ENCODE peak calls at places on chromosomes 3 and 15, in four cellular contexts. R is nephron progenitor cell, V is left ventricle myocardium inferior, F is IMR-90. D is an unnamed sample.
A peak's percentile ranks its signal among the peaks of the same experiment; 100 is the strongest.

GRCh38 chr15:74383695-74384565 is 16.5 kb upstream of the CYP11A1 start:
- DNase-seq in R (no peak), V (no peak), F (peak; percentile 84), D (no peak)

GRCh38 chr15:53962646-53963561 is 15.3 kb upstream of the UNC13C start:
- DNase-seq in R (peak; percentile 61), V (no peak), F (no peak), D (peak; percentile 76)

GRCh38 chr3:20037255-20037996 is 2.8 kb upstream of the KAT2B start:
- DNase-seq in R (no peak), V (no peak), F (no peak), D (no peak)

GRCh38 chr3:94175677-94176076 is 112.8 kb downstream of the NSUN3 start:
- DNase-seq in R (no peak), V (no peak), F (no peak), D (no peak)

GRCh38 chr3:51709004-51709420 is 2.1 kb downstream of the GRM2 start:
- DNase-seq in R (no peak), V (no peak), F (no peak), D (no peak)

GRCh38 chr15:40234783-40235182 is 4.1 kb upstream of the PAK6 start:
- DNase-seq in R (no peak), V (no peak), F (no peak), D (no peak)

GRCh38 chr3:184338538-184338945 is 1.1 kb downstream of the FAM131A start:
- DNase-seq in R (peak; percentile 81), V (peak; percentile 85), F (peak; percentile 87), D (peak; percentile 95)

GRCh38 chr3:160134454-160134853 is 90.8 kb upstream of the C3orf80 start:
- DNase-seq in R (no peak), V (no peak), F (no peak), D (no peak)

GRCh38 chr3:194541483-194541882 is 54.7 kb upstream of the ATP13A3 start:
- DNase-seq in R (no peak), V (no peak), F (no peak), D (no peak)

GRCh38 chr15:32029409-32029861 is 880 bp upstream of the CHRNA7 start:
- DNase-seq in R (peak; percentile 72), V (no peak), F (no peak), D (peak; percentile 65)

GRCh38 chr3:122916580-122916979 is 111.0 kb downstream of the SEMA5B start:
- DNase-seq in R (no peak), V (no peak), F (no peak), D (no peak)

GRCh38 chr3:70110066-70110465 is 110.5 kb downstream of the SAMMSON start:
- DNase-seq in R (no peak), V (no peak), F (no peak), D (no peak)

GRCh38 chr3:196867155-196867506 is 589 bp upstream of the SENP5 start:
- DNase-seq in R (no peak), V (no peak), F (no peak), D (no peak)

GRCh38 chr3:195549931-195550519 is 6.9 kb upstream of the PPP1R2 start:
- DNase-seq in R (no peak), V (no peak), F (no peak), D (no peak)

GRCh38 chr3:8069471-8069870 is 432.2 kb upstream of the LMCD1 start:
- DNase-seq in R (no peak), V (no peak), F (no peak), D (no peak)

GRCh38 chr3:4814302-4814903 is 164.8 kb upstream of the BHLHE40 start:
- DNase-seq in R (no peak), V (peak; percentile 53), F (no peak), D (no peak)

GRCh38 chr3:11832964-11833621 is 13.6 kb downstream of the TAMM41 start:
- DNase-seq in R (no peak), V (no peak), F (no peak), D (no peak)

GRCh38 chr3:112974894-112975293 is at the start of gene CD200R1:
- DNase-seq in R (no peak), V (no peak), F (no peak), D (no peak)

GRCh38 chr3:14863324-14864100 is 44.8 kb downstream of the FGD5 start:
- DNase-seq in R (no peak), V (no peak), F (no peak), D (no peak)
- TF ChIP-seq CTCF in R (no peak), V (peak; percentile 45), F (no peak), D (no peak)

DNA sequence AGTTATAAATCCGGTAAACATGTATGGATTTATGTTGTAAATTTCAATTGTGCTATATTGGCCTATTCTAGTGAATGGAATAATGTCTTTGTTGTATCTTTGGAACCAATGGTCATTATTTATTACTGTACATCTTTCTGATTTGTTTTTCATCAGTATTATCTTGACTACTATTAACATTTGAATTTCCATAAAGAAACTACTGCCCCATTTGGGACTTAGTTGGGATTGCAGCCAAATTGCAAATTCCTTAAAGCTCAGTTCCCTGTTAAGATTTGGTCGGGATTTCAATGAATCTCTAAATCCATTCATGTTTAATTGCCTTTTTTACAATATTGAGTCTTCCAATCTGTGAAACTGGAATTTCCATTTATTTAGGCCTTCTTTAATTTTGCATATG is 822.4 kb upstream of the CADM2 start:
- DNase-seq in R (no peak), V (no peak), F (no peak), D (no peak)
- TF ChIP-seq CTCF in R (peak; percentile 8), V (no peak), F (no peak), D (no peak)

DNA sequence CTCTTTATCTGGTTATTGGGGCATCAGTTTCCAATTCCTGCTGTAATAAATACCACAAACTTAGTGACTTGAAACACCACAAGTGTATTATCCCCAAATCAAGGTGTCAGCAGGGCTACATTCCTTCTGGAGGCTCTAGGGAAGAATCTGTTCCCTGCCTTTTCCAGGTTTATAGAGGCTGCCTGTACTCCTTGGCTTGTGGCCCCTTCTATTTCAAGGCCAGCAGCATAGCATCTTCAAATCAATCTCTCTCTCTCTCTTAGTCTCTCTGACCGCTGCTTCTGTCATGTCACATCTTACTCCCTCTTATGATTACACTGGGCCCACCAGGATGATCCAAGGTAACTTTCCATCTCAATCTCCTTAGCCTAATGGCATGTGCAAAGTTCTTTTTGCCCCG is 44.9 kb upstream of the CA12 start:
- DNase-seq in R (no peak), V (no peak), F (no peak), D (no peak)
- TF ChIP-seq CTCF in R (no peak), V (no peak), F (no peak), D (no peak)

DNA sequence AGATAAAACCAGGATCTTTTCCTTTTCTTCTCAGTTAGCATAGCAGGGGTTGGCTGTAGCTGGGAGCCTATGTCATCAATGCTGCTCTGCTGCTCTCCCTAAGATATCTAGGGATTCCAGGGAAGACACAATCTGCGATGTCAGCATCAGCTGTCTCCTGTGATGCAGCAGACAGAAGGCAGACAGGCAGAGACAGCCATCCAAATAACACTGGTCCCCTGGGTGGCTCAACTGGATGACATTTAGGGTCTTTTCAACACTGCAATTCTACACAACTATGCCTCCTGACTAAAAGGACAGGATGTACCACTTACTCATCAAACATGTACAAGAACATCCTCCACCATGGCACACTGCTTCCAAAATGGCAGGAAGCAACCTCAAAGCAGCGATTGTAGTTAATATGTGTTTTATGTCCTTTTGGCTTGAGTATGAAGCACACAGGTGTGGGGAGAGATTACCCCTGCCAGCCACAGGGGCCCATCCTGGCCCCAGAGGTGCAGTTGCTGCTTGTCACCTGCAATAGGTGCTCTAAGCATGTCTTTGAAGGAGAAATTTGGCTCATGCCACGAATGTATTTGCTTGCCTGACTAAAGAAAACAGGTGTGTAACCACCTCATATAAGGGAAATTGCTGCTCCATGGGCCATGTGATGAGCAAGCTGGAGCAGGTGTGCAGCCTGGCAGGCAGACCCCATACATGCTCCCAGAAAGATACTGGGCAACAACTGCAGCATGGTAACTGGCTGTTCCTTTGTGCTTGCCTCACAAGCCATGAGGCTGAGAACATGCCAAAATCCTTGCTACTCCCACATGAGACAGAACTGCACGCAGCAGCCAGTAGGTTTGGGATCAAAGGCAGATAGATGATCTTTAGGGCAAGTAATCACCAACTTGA is 357.8 kb downstream of the VPS13C start:
- DNase-seq in R (no peak), V (no peak), F (no peak), D (peak; percentile 63)
- TF ChIP-seq CTCF in R (no peak), V (no peak), F (no peak), D (no peak)

DNA sequence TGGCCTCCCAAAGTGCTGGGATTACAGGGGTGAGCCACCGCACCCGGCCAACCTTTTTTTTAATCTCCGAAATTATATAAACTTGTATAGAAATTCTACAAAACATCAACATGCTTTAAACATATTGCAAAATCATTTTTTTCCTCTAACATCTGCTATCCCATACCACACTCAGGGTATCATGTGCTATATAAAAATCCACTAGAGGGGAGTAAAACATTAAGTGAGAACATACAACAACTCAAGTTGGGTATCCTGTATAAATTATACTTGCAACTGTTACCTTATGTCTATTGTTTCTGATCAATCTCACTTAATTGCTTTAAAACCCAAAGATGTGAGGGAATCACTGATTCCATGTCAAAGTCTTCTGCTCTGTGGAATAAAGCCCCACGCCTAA is 71.9 kb upstream of the FBN1 start:
- DNase-seq in R (no peak), V (no peak), F (peak; percentile 59), D (no peak)
- TF ChIP-seq CTCF in R (no peak), V (no peak), F (peak; percentile 62), D (no peak)

D was measured in glutamatergic neuron.